ENCODE peak calls at places on chromosomes 4 and X, in ten cellular contexts. D is ovary, C is transverse colon, T is K562, R is H1, V is GM12878, Y is stomach, F is tibial nerve, Z is A549, H is sigmoid colon. E is an unnamed sample.

GRCh38 chr4:73821325-73821724 is 15.2 kb upstream of the CXCL6 start:
- DNase-seq in D (no peak), C (no peak), T (no peak), R (no peak), V (no peak), Y (no peak), F (no peak), Z (no peak), H (no peak), E (no peak)

GRCh38 chr4:8266088-8266487 is 3.5 kb upstream of the HTRA3 start:
- DNase-seq in D (no peak), C (no peak), T (no peak), R (no peak), V (no peak), Y (no peak), F (no peak), Z (no peak), H (no peak), E (no peak)

GRCh38 chr4:182828678-182829025 is 88.5 kb downstream of the DCTD start:
- DNase-seq in D (no peak), C (no peak), T (no peak), R (no peak), V (no peak), Y (no peak), F (no peak), Z (no peak), H (peak), E (no peak)

GRCh38 chrX:153474718-153475117 is 4.3 kb upstream of the HAUS7 start:
- DNase-seq in D (peak), C (peak), T (peak), R (no peak), V (no peak), Y (peak), F (peak), Z (no peak), H (peak), E (no peak)

GRCh38 chrX:119655125-119655524 is 37.8 kb downstream of the SEPTIN6 start:
- DNase-seq in D (peak), C (no peak), T (peak), R (no peak), V (no peak), Y (no peak), F (no peak), Z (no peak), H (no peak), E (no peak)

GRCh38 chrX:111288841-111289240 is 18.6 kb upstream of the CAPN6 start:
- DNase-seq in D (no peak), C (no peak), T (no peak), R (no peak), V (no peak), Y (no peak), F (no peak), Z (no peak), H (no peak), E (no peak)

GRCh38 chr4:19982556-19982955 is 269.1 kb upstream of the SLIT2 start:
- DNase-seq in D (no peak), C (no peak), T (no peak), R (no peak), V (no peak), Y (no peak), F (no peak), Z (no peak), H (no peak), E (no peak)

GRCh38 chr4:158243071-158243470 is 32.8 kb downstream of the TMEM144 start:
- DNase-seq in D (no peak), C (no peak), T (no peak), R (no peak), V (no peak), Y (no peak), F (no peak), Z (no peak), H (no peak), E (no peak)

GRCh38 chrX:30280428-30280827 is 28.8 kb downstream of the NR0B1 start:
- DNase-seq in D (no peak), C (no peak), T (no peak), R (no peak), V (no peak), Y (no peak), F (no peak), Z (no peak), H (no peak), E (no peak)

GRCh38 chr4:13261486-13262257 is 222.5 kb downstream of the RAB28 start:
- DNase-seq in D (no peak), C (no peak), T (no peak), R (no peak), V (no peak), Y (no peak), F (no peak), Z (no peak), H (no peak), E (no peak)

GRCh38 chrX:45445745-45446412 is 245.2 kb upstream of the DIPK2B start:
- DNase-seq in D (no peak), C (no peak), T (no peak), R (no peak), V (no peak), Y (no peak), F (no peak), Z (no peak), H (no peak), E (no peak)

GRCh38 chr4:13599159-13599558 is 28.4 kb downstream of the BOD1L1 start:
- DNase-seq in D (no peak), C (no peak), T (no peak), R (peak), V (no peak), Y (no peak), F (no peak), Z (no peak), H (no peak), E (no peak)

GRCh38 chr4:101009471-101009870 is 337.9 kb downstream of the PPP3CA start:
- DNase-seq in D (no peak), C (no peak), T (no peak), R (no peak), V (peak), Y (no peak), F (no peak), Z (no peak), H (no peak), E (no peak)

GRCh38 chr4:83701041-83701440 is 165.1 kb downstream of the GPAT3 start:
- DNase-seq in D (no peak), C (no peak), T (no peak), R (no peak), V (no peak), Y (no peak), F (no peak), Z (no peak), H (no peak), E (no peak)

GRCh38 chr4:110484029-110484428 is 8.1 kb downstream of the ENPEP start:
- DNase-seq in D (no peak), C (no peak), T (no peak), R (no peak), V (peak), Y (no peak), F (no peak), Z (no peak), H (no peak), E (no peak)

GRCh38 chr4:31647776-31648175 is 927.6 kb downstream of the PCDH7 start:
- DNase-seq in D (no peak), C (no peak), T (no peak), R (no peak), V (no peak), Y (no peak), F (no peak), Z (no peak), H (no peak), E (no peak)

GRCh38 chr4:128649575-128650205 is 159.8 kb upstream of the JADE1 start:
- DNase-seq in D (no peak), C (peak), T (no peak), R (peak), V (no peak), Y (no peak), F (no peak), Z (no peak), H (no peak), E (no peak)

GRCh38 chr4:138602664-138603063 is 360.5 kb upstream of the SLC7A11 start:
- DNase-seq in D (no peak), C (no peak), T (no peak), R (no peak), V (no peak), Y (no peak), F (no peak), Z (no peak), H (no peak), E (no peak)

GRCh38 chrX:10158279-10158939 is 1.6 kb downstream of the CLCN4 start:
- DNase-seq in D (peak), C (no peak), T (no peak), R (peak), V (no peak), Y (no peak), F (no peak), Z (peak), H (no peak), E (no peak)

GRCh38 chr4:36676139-36677050 is 395.0 kb downstream of the DTHD1 start:
- DNase-seq in D (no peak), C (no peak), T (no peak), R (no peak), V (no peak), Y (no peak), F (no peak), Z (no peak), H (no peak), E (no peak)

GRCh38 chr4:40292313-40292759 is 42.8 kb upstream of the CHRNA9 start:
- DNase-seq in D (no peak), C (no peak), T (peak), R (no peak), V (no peak), Y (no peak), F (no peak), Z (no peak), H (no peak), E (no peak)

GRCh38 chrX:37349131-37350033 is at the start of gene PRRG1:
- DNase-seq in D (peak), C (peak), T (peak), R (peak), V (no peak), Y (peak), F (peak), Z (peak), H (peak), E (peak)

GRCh38 chr4:102352774-102353173 is 7.5 kb upstream of the SLC39A8 start:
- DNase-seq in D (no peak), C (peak), T (no peak), R (no peak), V (no peak), Y (no peak), F (no peak), Z (no peak), H (no peak), E (no peak)

DNA sequence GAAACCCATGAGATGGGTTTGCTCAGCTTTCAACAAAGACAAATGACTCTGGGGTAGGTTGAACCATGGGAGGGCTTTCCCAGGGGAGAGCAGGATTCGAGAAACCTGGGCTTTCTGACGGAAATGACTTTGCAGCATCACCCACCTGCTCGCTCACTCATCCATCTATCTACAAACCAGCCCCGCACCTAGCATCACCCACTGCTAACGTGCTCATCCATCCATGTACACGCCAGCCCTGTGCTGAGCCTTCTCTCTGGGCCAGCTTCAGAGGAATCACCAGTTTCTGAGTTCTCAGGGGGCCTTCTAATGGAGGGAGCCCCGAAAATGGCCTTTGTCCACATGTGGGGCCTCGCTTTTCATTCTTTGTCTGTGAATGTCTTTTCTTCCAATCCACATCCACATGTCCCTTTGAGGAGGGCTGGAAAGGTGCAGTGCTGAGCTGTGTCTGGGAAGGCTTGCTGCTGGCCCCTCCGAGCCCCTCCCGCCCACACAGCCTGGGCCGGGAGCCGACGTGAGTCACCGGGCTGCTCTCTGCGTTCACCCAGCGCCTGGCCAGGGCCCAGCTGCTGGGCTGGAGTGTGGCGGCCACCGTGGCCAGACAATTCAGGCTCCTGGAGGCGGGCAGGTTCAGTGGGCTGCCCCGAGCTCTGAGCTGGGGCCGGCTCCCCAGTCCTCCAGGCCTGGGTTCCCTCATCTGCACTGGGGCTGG is 14.7 kb downstream of the SORCS2 start:
- DNase-seq in D (peak), C (peak), T (peak), R (no peak), V (no peak), Y (peak), F (peak), Z (peak), H (peak), E (peak)
- TF ChIP-seq EP300 in D (no peak), C (no peak), T (no peak), R (no peak), V (no peak), Y (no peak), F (no peak), Z (no peak), H (no peak), E (no peak)

GRCh38 chr4:114223580-114223979 is 244.1 kb upstream of the ARSJ start:
- DNase-seq in D (no peak), C (no peak), T (no peak), R (no peak), V (no peak), Y (no peak), F (no peak), Z (no peak), H (no peak), E (no peak)
- TF ChIP-seq POLR2A in D (no peak), C (no peak), T (no peak), R (no peak), V (no peak), Y (no peak), F (no peak), Z (no peak), H (no peak), E (no peak)

DNA sequence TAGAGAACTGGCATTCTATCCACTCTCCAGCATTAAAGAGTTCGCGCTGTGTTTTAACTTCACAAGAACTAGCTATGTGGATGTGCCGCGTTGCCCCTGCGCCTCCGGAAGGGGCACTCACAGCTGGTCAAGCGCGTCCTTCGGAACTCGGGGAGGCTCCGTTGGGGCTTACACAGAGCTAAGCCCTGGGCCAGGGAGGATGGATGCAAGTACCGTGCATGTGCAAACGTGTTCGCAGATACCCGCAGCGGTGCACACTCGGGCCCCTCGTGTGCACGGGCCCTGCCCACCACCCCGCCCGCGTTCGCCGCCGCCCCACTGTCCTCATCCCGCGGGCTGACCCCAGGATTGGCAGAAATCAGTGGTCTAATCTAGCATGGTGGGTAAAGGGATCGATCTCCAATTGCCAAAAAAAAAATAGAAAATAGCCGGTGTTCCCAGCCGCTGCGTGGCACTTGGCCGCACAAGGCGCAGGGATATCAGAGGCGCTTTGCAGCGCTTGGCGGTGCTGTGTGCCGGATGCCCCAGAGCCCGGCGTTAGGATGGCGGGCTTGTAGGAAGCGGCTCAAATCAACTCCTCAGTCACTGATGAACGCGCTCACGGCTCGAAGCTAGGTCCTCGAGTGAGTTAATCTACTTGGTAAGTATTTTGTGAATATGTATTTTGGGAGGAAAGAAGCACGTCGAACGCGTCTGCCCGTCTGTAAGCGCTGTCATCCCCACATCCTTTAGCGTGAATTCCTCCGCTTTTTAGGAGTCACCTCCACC is 988 bp upstream of the PCDH10 start:
- DNase-seq in D (no peak), C (no peak), T (no peak), R (peak), V (no peak), Y (no peak), F (no peak), Z (no peak), H (peak), E (peak)
- TF ChIP-seq EP300 in D (no peak), C (no peak), T (no peak), R (no peak), V (no peak), Y (no peak), F (no peak), Z (no peak), H (no peak), E (no peak)

GRCh38 chr4:5710962-5711478 is at the start of gene EVC:
- DNase-seq in D (peak), C (peak), T (peak), R (peak), V (no peak), Y (peak), F (peak), Z (peak), H (peak), E (peak)
- TF ChIP-seq POLR2A in D (no peak), C (no peak), T (no peak), R (no peak), V (no peak), Y (no peak), F (peak), Z (peak), H (no peak), E (no peak)

GRCh38 chr4:52038109-52038912 is at the start of gene SGCB:
- DNase-seq in D (peak), C (peak), T (peak), R (peak), V (no peak), Y (peak), F (peak), Z (peak), H (peak), E (peak)

GRCh38 chr4:52035190-52035589 is 2.9 kb downstream of the SGCB start:
- DNase-seq in D (no peak), C (no peak), T (no peak), R (no peak), V (no peak), Y (no peak), F (no peak), Z (no peak), H (no peak), E (no peak)

GRCh38 chr4:52037730-52038108 is 380 bp downstream of the SGCB start:
- DNase-seq in D (peak), C (peak), T (no peak), R (peak), V (no peak), Y (no peak), F (no peak), Z (peak), H (peak), E (no peak)

GRCh38 chr4:52032005-52032404 is 6.1 kb downstream of the SGCB start:
- DNase-seq in D (no peak), C (no peak), T (no peak), R (no peak), V (no peak), Y (no peak), F (no peak), Z (no peak), H (no peak), E (no peak)

GRCh38 chr4:52036875-52037274 is 1.2 kb downstream of the SGCB start:
- DNase-seq in D (no peak), C (no peak), T (no peak), R (no peak), V (no peak), Y (no peak), F (no peak), Z (no peak), H (no peak), E (no peak)
- TF ChIP-seq EP300 in D (no peak), C (no peak), T (no peak), R (no peak), V (no peak), Y (no peak), F (no peak), Z (no peak), H (no peak), E (no peak)

GRCh38 chr4:120994521-120994920 is 72.0 kb upstream of the PRDM5 start:
- DNase-seq in D (no peak), C (no peak), T (no peak), R (no peak), V (no peak), Y (no peak), F (no peak), Z (no peak), H (no peak), E (no peak)
- TF ChIP-seq POLR2A in D (no peak), C (no peak), T (no peak), R (no peak), V (no peak), Y (no peak), F (no peak), Z (no peak), H (no peak), E (no peak)

DNA sequence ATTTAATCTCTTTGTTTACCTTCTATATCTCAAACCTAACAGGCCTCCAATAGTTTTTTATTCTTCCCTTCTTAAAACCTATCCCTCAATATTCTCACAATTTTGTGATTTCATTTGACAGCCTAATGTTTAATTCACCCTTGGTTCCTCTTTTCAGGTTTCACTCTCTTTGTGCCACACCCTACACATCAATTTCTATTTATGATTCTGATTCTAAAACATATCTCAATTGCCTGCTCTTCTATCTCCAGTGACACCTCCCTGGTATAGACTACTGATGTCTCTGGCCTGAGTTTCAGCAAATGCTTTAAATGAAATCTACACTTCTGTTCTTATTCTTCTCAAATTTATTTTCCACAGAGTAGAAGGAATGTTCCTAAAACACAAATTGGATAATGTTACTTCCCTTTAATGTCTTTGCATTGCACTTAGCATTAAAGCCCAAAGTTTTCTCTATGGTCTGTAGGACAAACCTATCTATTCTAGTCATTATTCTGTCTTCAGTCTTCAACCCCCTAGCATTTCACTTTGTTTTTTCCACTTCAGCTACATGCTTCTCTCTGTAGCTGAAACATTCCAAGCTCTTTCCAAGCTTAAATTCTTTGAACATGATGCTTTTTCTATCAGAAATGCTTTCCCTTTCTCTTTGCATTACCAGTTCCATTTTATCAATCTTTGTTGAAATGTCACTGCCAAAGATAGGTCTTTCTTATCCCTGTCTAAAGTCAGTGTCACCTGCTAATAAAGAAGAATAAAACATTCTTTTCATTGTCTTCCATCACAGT is 622.0 kb downstream of the CENPC start:
- DNase-seq in D (no peak), C (no peak), T (no peak), R (no peak), V (no peak), Y (no peak), F (no peak), Z (no peak), H (no peak), E (no peak)
- TF ChIP-seq EP300 in D (no peak), C (no peak), T (no peak), R (no peak), V (no peak), Y (no peak), F (no peak), Z (no peak), H (no peak), E (no peak)

DNA sequence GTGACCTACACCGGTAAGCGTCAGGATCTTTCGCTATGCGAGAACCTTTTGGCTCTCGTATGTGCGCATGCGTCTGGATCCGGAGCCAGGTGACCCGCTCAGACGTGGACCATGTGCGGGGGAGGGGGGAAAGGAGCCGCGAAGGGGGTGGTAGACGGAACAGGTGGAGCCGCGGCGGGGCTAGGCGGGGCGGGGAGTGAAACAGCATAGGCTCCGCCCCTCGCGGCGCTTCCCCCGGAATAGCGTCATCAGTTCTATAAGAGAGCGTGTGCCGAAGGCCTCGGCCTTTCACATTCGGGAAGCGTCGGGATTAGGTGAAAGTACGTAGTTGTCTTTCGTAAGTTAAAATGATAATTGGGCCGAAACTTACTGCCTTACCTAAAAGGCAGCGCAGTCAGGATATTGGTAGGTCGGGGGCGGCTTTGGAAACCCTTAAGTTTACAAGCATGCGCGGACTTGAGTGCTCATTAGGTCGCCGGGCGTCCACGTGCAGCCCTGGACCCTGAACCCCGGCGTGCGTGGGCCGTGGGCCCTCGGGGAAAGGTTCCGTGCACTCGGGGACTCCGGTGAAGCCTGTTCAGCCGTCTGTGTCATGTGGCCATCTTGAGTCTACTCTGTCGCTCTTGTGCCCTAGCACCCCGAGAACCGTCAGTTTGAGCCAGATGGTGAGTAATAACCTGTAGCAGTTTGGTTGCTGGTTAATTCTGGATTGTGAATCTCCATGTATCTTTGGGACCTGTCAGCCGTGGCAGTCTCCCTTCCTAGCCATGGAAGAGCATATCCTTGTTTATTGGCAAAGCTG is 74.1 kb downstream of the PRSS12 start:
- DNase-seq in D (peak), C (peak), T (peak), R (peak), V (peak), Y (peak), F (peak), Z (peak), H (peak), E (peak)
- TF ChIP-seq POLR2A in D (peak), C (peak), T (peak), R (peak), V (peak), Y (no peak), F (peak), Z (peak), H (peak), E (peak)

E was measured in suprapubic skin.